ENCODE peak calls at places on chromosomes 16 and 17, in six cellular contexts. Z is non-pigmented ciliary epithelial cell; N is caudate nucleus; D is adrenal gland; L is amniotic stem cell; O is stimulated activated naive CD8-positive, alpha-beta T cell treated with anti-CD3 and anti-CD28 coated beads, Interleukin-15, Interleukin-2, amounts not matched to agents 100 U/mL and 50 U/mL, for 24 hours. Q is an unnamed sample.

GRCh38 chr17:751269-752001 is 629 bp downstream of the GEMIN4 start:
- DNase-seq in Z (no peak), D (peak), L (no peak), N (no peak), O (peak), Q (peak)

GRCh38 chr17:79116575-79117368 is 42.1 kb downstream of the ENGASE start:
- DNase-seq in Z (no peak), D (no peak), N (no peak), L (no peak), O (no peak), Q (no peak)

GRCh38 chr17:57288034-57288752 is 31.9 kb downstream of the MSI2 start:
- DNase-seq in N (no peak), O (no peak), D (peak), L (no peak), Z (no peak), Q (no peak)

GRCh38 chr16:50742521-50743150 is 750 bp downstream of the CYLD start:
- DNase-seq in D (peak), L (no peak), N (no peak), Z (no peak), O (peak), Q (no peak)

GRCh38 chr16:69942099-69942491 is 9.0 kb upstream of the CLEC18A start:
- DNase-seq in D (no peak), L (no peak), Z (no peak), O (no peak), N (no peak), Q (no peak)

GRCh38 chr17:48718162-48718780 is 4.0 kb downstream of the PRAC1 start:
- DNase-seq in Z (no peak), L (no peak), N (no peak), O (no peak), D (no peak), Q (no peak)

GRCh38 chr16:49492090-49492801 is 118.6 kb downstream of the C16orf78 start:
- DNase-seq in N (peak), D (peak), O (peak), Z (no peak), L (no peak), Q (peak)

GRCh38 chr17:71084219-71084618 is 914.9 kb downstream of the KCNJ2 start:
- DNase-seq in L (no peak), Z (no peak), D (peak), N (no peak), O (peak), Q (peak)

GRCh38 chr17:50257574-50258224 is 16.6 kb upstream of the TMEM92 start:
- DNase-seq in O (no peak), D (no peak), L (no peak), N (no peak), Z (no peak), Q (no peak)

GRCh38 chr17:55237268-55237667 is 27.5 kb upstream of the HLF start:
- DNase-seq in L (no peak), D (no peak), Z (no peak), O (no peak), N (no peak), Q (no peak)

GRCh38 chr17:75060434-75061054 is 13.5 kb downstream of the KCTD2 start:
- DNase-seq in L (no peak), O (no peak), N (no peak), Z (no peak), D (no peak), Q (no peak)

GRCh38 chr16:13793788-13794461 is 126.0 kb upstream of the ERCC4 start:
- DNase-seq in Z (no peak), D (no peak), N (peak), L (no peak), O (no peak), Q (no peak)

GRCh38 chr17:37743612-37743874 is 1.3 kb downstream of the HNF1B start:
- DNase-seq in D (no peak), N (no peak), O (no peak), L (no peak), Z (no peak), Q (peak)

GRCh38 chr17:10337136-10337535 is 35.7 kb downstream of the MYH13 start:
- DNase-seq in L (no peak), N (no peak), O (no peak), Z (no peak), D (no peak), Q (no peak)

GRCh38 chr17:38921756-38922411 is 3.5 kb upstream of the LASP1NB start:
- DNase-seq in N (no peak), O (no peak), D (no peak), L (no peak), Z (no peak), Q (peak)

GRCh38 chr17:72634621-72635020 is 457.9 kb downstream of the SLC39A11 start:
- DNase-seq in D (no peak), O (no peak), Z (no peak), L (no peak), N (no peak), Q (peak)

Q was measured in stomach.